ENCODE peak calls at places on chromosome 14, in four cellular contexts. C is activated T-helper 1 cell treated with anti-CD3 and anti-CD28 coated beads, Interleukin-2, amount 50 U/mL, for 16 hours; M is GM23248; F is mammary epithelial cell. W is an unnamed sample.

GRCh38 chr14:74786916-74787315 is 23.8 kb downstream of the YLPM1 start:
- DNase-seq in C (no peak), M (peak; percentile 19), F (no peak), W (no peak)

GRCh38 chr14:64704743-64705405 is 650 bp downstream of the PLEKHG3 start:
- DNase-seq in C (no peak), M (peak; percentile 55), F (no peak), W (no peak)

GRCh38 chr14:72256055-72256454 is 323.8 kb downstream of the RGS6 start:
- DNase-seq in C (no peak), M (peak; percentile 4), F (peak; percentile 56), W (peak; percentile 8)

GRCh38 chr14:93207468-93208308 is 632 bp downstream of the UBR7 start:
- DNase-seq in C (no peak), M (peak; percentile 78), F (peak; percentile 57), W (no peak)

GRCh38 chr14:101193845-101194355 is 290.4 kb upstream of the RTL1 start:
- DNase-seq in C (no peak), M (no peak), F (no peak), W (no peak)

GRCh38 chr14:96582995-96583394 is 80.8 kb downstream of the PAPOLA start:
- DNase-seq in C (no peak), M (no peak), F (no peak), W (no peak)

GRCh38 chr14:101039755-101040138 is 136.2 kb upstream of the RTL1 start:
- DNase-seq in C (no peak), M (no peak), F (no peak), W (no peak)

GRCh38 chr14:75539562-75540478 is 17.6 kb downstream of the BATF start:
- DNase-seq in C (peak; percentile 40), M (no peak), F (no peak), W (no peak)

GRCh38 chr14:50117456-50117855 is 1.1 kb upstream of the VCPKMT start:
- DNase-seq in C (no peak), M (no peak), F (no peak), W (no peak)

GRCh38 chr14:90732723-90733122 is 83.5 kb downstream of the TTC7B start:
- DNase-seq in C (no peak), M (no peak), F (no peak), W (peak; percentile 47)

GRCh38 chr14:21712039-21712438 is 38.4 kb upstream of the OR4E1 start:
- DNase-seq in C (no peak), M (no peak), F (no peak), W (no peak)

GRCh38 chr14:24605435-24606190 is 3.9 kb downstream of the GZMH start:
- DNase-seq in C (peak; percentile 35), M (peak; percentile 40), F (peak; percentile 25), W (no peak)

GRCh38 chr14:66117600-66117999 is 368.6 kb upstream of the CCDC196 start:
- DNase-seq in C (no peak), M (peak; percentile 85), F (peak; percentile 76), W (no peak)

GRCh38 chr14:23182372-23183014 is 967 bp downstream of the SLC7A8 start:
- DNase-seq in C (no peak), M (peak; percentile 53), F (peak; percentile 46), W (no peak)

W was measured in esophagus muscularis mucosa.